ENCODE peak calls at places on chromosome 20, in six cellular contexts. G, K, O, L, E and X are unnamed samples.

GRCh38 chr20:3431109-3431508 is 23.6 kb upstream of the DNAAF9 start:
- DNase-seq in L (no peak), G (no peak), K (no peak), E (no peak), O (no peak), X (no peak)

GRCh38 chr20:61354501-61354900 is 102.4 kb downstream of the CDH4 start:
- DNase-seq in G (no peak), O (no peak), K (no peak), E (no peak), L (no peak), X (no peak)

GRCh38 chr20:15199698-15200097 is 862.3 kb upstream of the FLRT3 start:
- DNase-seq in L (no peak), G (no peak), K (no peak), O (no peak), E (peak), X (no peak)

GRCh38 chr20:63686492-63687321 is 9.7 kb upstream of the TNFRSF6B start:
- DNase-seq in K (no peak), G (peak), E (no peak), L (no peak), O (peak), X (peak)

GRCh38 chr20:48040491-48040890 is 255.2 kb upstream of the SULF2 start:
- DNase-seq in O (no peak), K (no peak), E (no peak), G (no peak), L (no peak), X (no peak)

GRCh38 chr20:20690676-20691476 is 21.6 kb downstream of the RALGAPA2 start:
- DNase-seq in O (no peak), L (no peak), K (no peak), E (peak), G (peak), X (no peak)

GRCh38 chr20:22245139-22245538 is 339.2 kb downstream of the FOXA2 start:
- DNase-seq in L (no peak), E (no peak), K (no peak), O (no peak), G (no peak), X (no peak)

GRCh38 chr20:63636752-63637633 is 10.1 kb upstream of the GMEB2 start:
- DNase-seq in O (no peak), G (peak), K (no peak), L (no peak), E (no peak), X (no peak)

GRCh38 chr20:10579942-10580341 is 93.9 kb downstream of the JAG1 start:
- DNase-seq in E (no peak), L (no peak), O (no peak), G (no peak), K (no peak), X (no peak)

GRCh38 chr20:35478804-35479472 is 23.5 kb downstream of the CEP250 start:
- DNase-seq in G (no peak), L (no peak), O (peak), K (no peak), E (peak), X (no peak)

GRCh38 chr20:31835977-31836852 is 9.2 kb downstream of the FOXS1 start:
- DNase-seq in O (peak), K (no peak), L (peak), E (peak), G (peak), X (no peak)

GRCh38 chr20:24160563-24161355 is 172.2 kb upstream of the GGTLC1 start:
- DNase-seq in G (peak), K (peak), E (peak), L (peak), O (peak), X (no peak)

GRCh38 chr20:20022498-20022897 is 5.3 kb downstream of the NAA20 start:
- DNase-seq in E (peak), O (no peak), G (no peak), K (no peak), L (no peak), X (no peak)

GRCh38 chr20:21936261-21936660 is 230.8 kb downstream of the PAX1 start:
- DNase-seq in G (no peak), E (no peak), O (no peak), K (no peak), L (no peak), X (no peak)

GRCh38 chr20:12966468-12967085 is 42.2 kb upstream of the SPTLC3 start:
- DNase-seq in K (peak), L (no peak), E (no peak), O (peak), G (peak), X (peak)

GRCh38 chr20:34254979-34255378 is 13.8 kb downstream of the ASIP start:
- DNase-seq in L (no peak), K (no peak), O (no peak), E (no peak), G (no peak), X (no peak)

GRCh38 chr20:41475507-41475906 is 108.9 kb upstream of the EMILIN3 start:
- DNase-seq in E (no peak), G (peak), K (no peak), L (no peak), O (no peak), X (no peak)

GRCh38 chr20:35539756-35540212 is 2.1 kb upstream of the ERGIC3 start:
- DNase-seq in K (no peak), O (no peak), G (no peak), E (peak), L (no peak), X (no peak)

GRCh38 chr20:35108921-35109320 is 16.3 kb upstream of the TRPC4AP start:
- DNase-seq in L (no peak), E (no peak), G (no peak), O (no peak), K (no peak), X (no peak)

GRCh38 chr20:50251992-50252491 is 61.4 kb downstream of the CEBPB start:
- DNase-seq in L (peak), G (peak), K (peak), E (no peak), O (peak), X (no peak)

GRCh38 chr20:7361321-7361720 is 578.9 kb downstream of the HAO1 start:
- DNase-seq in O (no peak), K (no peak), E (no peak), G (no peak), L (no peak), X (no peak)

GRCh38 chr20:61909821-61910220 is 155.9 kb downstream of the TAF4 start:
- DNase-seq in L (no peak), O (no peak), E (no peak), K (no peak), G (no peak), X (no peak)

GRCh38 chr20:47815866-47816265 is 30.6 kb upstream of the SULF2 start:
- DNase-seq in E (no peak), O (no peak), K (no peak), G (no peak), L (no peak), X (no peak)

GRCh38 chr20:57088436-57088835 is 178.0 kb downstream of the BMP7 start:
- DNase-seq in E (no peak), G (no peak), O (no peak), L (no peak), K (no peak), X (no peak)

GRCh38 chr20:50085481-50086365 is 27.2 kb downstream of the UBE2V1 start:
- DNase-seq in K (no peak), O (peak), L (no peak), E (peak), G (peak), X (no peak)

GRCh38 chr20:21517566-21518277 is 3.9 kb upstream of the NKX2-2 start:
- DNase-seq in O (no peak), G (no peak), E (no peak), K (no peak), L (no peak), X (no peak)

GRCh38 chr20:3716195-3716834 is 3.9 kb upstream of the SIGLEC1 start:
- DNase-seq in L (no peak), G (peak), O (peak), K (no peak), E (peak), X (no peak)

GRCh38 chr20:37319120-37319717 is 26.7 kb upstream of the SRC start:
- DNase-seq in O (no peak), L (no peak), K (peak), G (no peak), E (no peak), X (no peak)

GRCh38 chr20:47196091-47197081 is 160.1 kb downstream of the ZMYND8 start:
- DNase-seq in K (no peak), L (no peak), G (peak), O (peak), E (peak), X (no peak)

GRCh38 chr20:62227977-62228958 is 8.2 kb upstream of the HRH3 start:
- DNase-seq in E (no peak), L (no peak), G (no peak), K (no peak), O (no peak), X (no peak)

GRCh38 chr20:39588148-39588757 is 626.1 kb downstream of the DHX35 start:
- DNase-seq in O (no peak), K (no peak), L (no peak), G (no peak), E (no peak), X (no peak)
- TF ChIP-seq CTCF in O (no peak), K (no peak), L (no peak), G (no peak), E (no peak), X (no peak)

GRCh38 chr20:9117548-9117947 is 48.7 kb downstream of the PLCB4 start:
- DNase-seq in L (no peak), E (no peak), K (no peak), G (no peak), O (no peak), X (no peak)

GRCh38 chr20:9110365-9110764 is 41.5 kb downstream of the PLCB4 start:
- DNase-seq in K (no peak), G (no peak), E (no peak), O (no peak), L (no peak), X (no peak)

GRCh38 chr20:9114709-9115108 is 45.8 kb downstream of the PLCB4 start:
- DNase-seq in K (no peak), L (no peak), O (no peak), G (no peak), E (no peak), X (no peak)

GRCh38 chr20:9110916-9111432 is 42.1 kb downstream of the PLCB4 start:
- DNase-seq in E (no peak), G (peak), K (no peak), O (no peak), L (no peak), X (no peak)

GRCh38 chr20:9112541-9113515 is 43.9 kb downstream of the PLCB4 start:
- DNase-seq in E (no peak), G (peak), O (peak), K (peak), L (no peak), X (peak)
- H3K4me3 ChIP-seq in E (no peak), G (no peak), O (no peak), K (no peak), L (no peak), X (no peak)

DNA sequence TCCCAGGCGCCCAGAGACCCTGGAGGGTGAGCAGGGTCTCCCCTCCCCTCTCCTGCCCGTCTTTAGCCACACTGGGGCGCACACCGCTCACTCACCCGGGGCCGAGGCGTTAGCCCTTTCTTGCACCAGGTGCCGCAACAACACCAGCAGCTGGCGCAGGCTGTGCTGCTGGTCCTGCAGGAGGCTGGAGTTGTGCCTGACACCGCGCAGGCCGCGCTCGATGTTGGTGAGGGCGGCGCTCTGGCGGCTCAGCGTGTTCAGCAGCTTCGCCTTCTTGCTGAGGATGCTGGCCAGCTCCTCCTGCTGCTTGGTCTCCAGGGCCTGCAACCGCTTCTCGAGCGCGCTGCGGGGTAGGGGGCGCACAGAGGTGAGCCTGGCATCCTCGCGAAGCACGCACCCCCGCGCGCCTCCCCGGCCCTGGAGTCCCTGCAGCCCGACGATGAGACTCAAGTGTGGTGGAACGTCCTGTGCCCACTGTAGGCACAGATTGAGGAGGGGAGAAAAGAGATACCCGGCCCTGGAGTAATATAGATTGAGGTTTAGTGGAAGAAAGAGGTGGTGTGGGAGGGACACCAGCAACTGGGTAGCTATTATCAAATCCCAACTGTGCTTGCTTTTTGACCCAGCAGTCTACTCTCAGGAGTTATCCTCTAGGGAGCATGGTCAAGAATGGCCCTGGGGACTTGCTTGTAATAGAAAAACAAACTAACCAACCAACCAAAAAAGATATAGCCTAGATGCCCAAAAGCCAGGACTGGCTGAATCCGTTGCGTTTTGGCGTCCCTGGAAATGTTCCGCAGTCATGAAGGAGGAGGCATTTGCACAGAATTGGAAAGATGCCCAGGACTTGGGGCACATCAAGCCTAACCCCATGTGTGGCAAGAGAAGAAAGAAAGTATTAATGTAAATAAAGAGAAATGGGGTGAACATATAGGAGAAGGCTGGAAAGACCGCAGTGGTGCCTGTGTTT is 30.9 kb downstream of the ANGPT4 start:
- DNase-seq in E (peak), G (peak), O (peak), L (no peak), K (no peak), X (no peak)
- TF ChIP-seq CTCF in E (no peak), G (no peak), O (no peak), L (no peak), K (no peak), X (peak)

GRCh38 chr20:58906894-58907293 is 54.4 kb downstream of the GNAS start:
- DNase-seq in E (peak), L (no peak), G (peak), K (no peak), O (peak), X (peak)
- H3K4me3 ChIP-seq in E (peak), L (no peak), G (no peak), K (no peak), O (no peak), X (no peak)